ENCODE peak calls at places on chromosomes 5 and 9, in eight cellular contexts. One of them, this sample, is unnamed.

GRCh38 chr5:32501623-32502022 is 57.1 kb upstream of the ZFR start:
- DNase-seq in NCI-H2081: no peak
- DNase-seq in thoracic aorta: no peak
- DNase-seq in NCI-H524: no peak
- DNase-seq in Peyer's patch: no peak
- DNase-seq in NCI-H1105 treated with DMSO at 0.1 percent for 48 hours: no peak
- DNase-seq in cardiac septum: no peak
- DNase-seq in adipocyte: no peak
- DNase-seq in this sample: no peak

GRCh38 chr5:43997647-43998251 is 391.5 kb downstream of the FGF10 start:
- DNase-seq in NCI-H1105 treated with DMSO at 0.1 percent for 48 hours: no peak
- DNase-seq in adipocyte: no peak
- DNase-seq in NCI-H2081: no peak
- DNase-seq in thoracic aorta: no peak
- DNase-seq in cardiac septum: no peak
- DNase-seq in NCI-H524: no peak
- DNase-seq in Peyer's patch: no peak
- DNase-seq in this sample: no peak

GRCh38 chr9:78115073-78115472 is 83.5 kb upstream of the GNAQ start:
- DNase-seq in Peyer's patch: no peak
- DNase-seq in NCI-H2081: no peak
- DNase-seq in adipocyte: no peak
- DNase-seq in cardiac septum: no peak
- DNase-seq in NCI-H1105 treated with DMSO at 0.1 percent for 48 hours: no peak
- DNase-seq in NCI-H524: peak
- DNase-seq in thoracic aorta: no peak
- DNase-seq in this sample: no peak

GRCh38 chr5:147391781-147392180 is 118.1 kb downstream of the DPYSL3 start:
- DNase-seq in NCI-H2081: no peak
- DNase-seq in adipocyte: peak
- DNase-seq in thoracic aorta: peak
- DNase-seq in NCI-H1105 treated with DMSO at 0.1 percent for 48 hours: no peak
- DNase-seq in cardiac septum: no peak
- DNase-seq in NCI-H524: peak
- DNase-seq in Peyer's patch: no peak
- DNase-seq in this sample: peak

GRCh38 chr5:96821260-96821916 is 13.6 kb upstream of the ERAP1 start:
- DNase-seq in NCI-H1105 treated with DMSO at 0.1 percent for 48 hours: no peak
- DNase-seq in NCI-H524: no peak
- DNase-seq in cardiac septum: no peak
- DNase-seq in adipocyte: no peak
- DNase-seq in thoracic aorta: no peak
- DNase-seq in NCI-H2081: no peak
- DNase-seq in Peyer's patch: no peak
- DNase-seq in this sample: no peak

GRCh38 chr5:164188733-164189148 is 683.3 kb downstream of the MAT2B start:
- DNase-seq in thoracic aorta: no peak
- DNase-seq in NCI-H1105 treated with DMSO at 0.1 percent for 48 hours: no peak
- DNase-seq in cardiac septum: no peak
- DNase-seq in NCI-H2081: peak
- DNase-seq in adipocyte: no peak
- DNase-seq in Peyer's patch: no peak
- DNase-seq in NCI-H524: peak
- DNase-seq in this sample: no peak

GRCh38 chr5:5799229-5799628 is 376.8 kb downstream of the ICE1 start:
- DNase-seq in NCI-H2081: no peak
- DNase-seq in NCI-H524: no peak
- DNase-seq in Peyer's patch: no peak
- DNase-seq in cardiac septum: no peak
- DNase-seq in NCI-H1105 treated with DMSO at 0.1 percent for 48 hours: no peak
- DNase-seq in thoracic aorta: no peak
- DNase-seq in adipocyte: no peak
- DNase-seq in this sample: no peak

GRCh38 chr5:135120951-135121350 is 86.9 kb upstream of the PITX1 start:
- DNase-seq in Peyer's patch: peak
- DNase-seq in NCI-H524: no peak
- DNase-seq in adipocyte: no peak
- DNase-seq in thoracic aorta: no peak
- DNase-seq in cardiac septum: no peak
- DNase-seq in NCI-H2081: no peak
- DNase-seq in NCI-H1105 treated with DMSO at 0.1 percent for 48 hours: no peak
- DNase-seq in this sample: no peak

GRCh38 chr5:1176473-1177391 is 24.7 kb upstream of the SLC6A19 start:
- DNase-seq in NCI-H1105 treated with DMSO at 0.1 percent for 48 hours: no peak
- DNase-seq in Peyer's patch: no peak
- DNase-seq in thoracic aorta: no peak
- DNase-seq in adipocyte: no peak
- DNase-seq in cardiac septum: no peak
- DNase-seq in NCI-H2081: no peak
- DNase-seq in NCI-H524: no peak
- DNase-seq in this sample: no peak

GRCh38 chr5:124355928-124356327 is 390.5 kb downstream of the ZNF608 start:
- DNase-seq in Peyer's patch: no peak
- DNase-seq in thoracic aorta: no peak
- DNase-seq in NCI-H2081: no peak
- DNase-seq in cardiac septum: no peak
- DNase-seq in adipocyte: no peak
- DNase-seq in NCI-H1105 treated with DMSO at 0.1 percent for 48 hours: no peak
- DNase-seq in NCI-H524: no peak
- DNase-seq in this sample: no peak

GRCh38 chr5:149435015-149435376 is 55.9 kb upstream of the IL17B start:
- DNase-seq in NCI-H2081: no peak
- DNase-seq in NCI-H524: no peak
- DNase-seq in cardiac septum: no peak
- DNase-seq in adipocyte: no peak
- DNase-seq in Peyer's patch: no peak
- DNase-seq in NCI-H1105 treated with DMSO at 0.1 percent for 48 hours: no peak
- DNase-seq in thoracic aorta: no peak
- DNase-seq in this sample: no peak

GRCh38 chr5:99176186-99176585 is 247.4 kb upstream of the CHD1 start:
- DNase-seq in Peyer's patch: no peak
- DNase-seq in adipocyte: no peak
- DNase-seq in thoracic aorta: no peak
- DNase-seq in cardiac septum: no peak
- DNase-seq in NCI-H1105 treated with DMSO at 0.1 percent for 48 hours: no peak
- DNase-seq in NCI-H2081: no peak
- DNase-seq in NCI-H524: no peak
- DNase-seq in this sample: no peak

GRCh38 chr9:125544988-125545651 is 161.9 kb downstream of the MAPKAP1 start:
- DNase-seq in adipocyte: peak
- DNase-seq in NCI-H2081: no peak
- DNase-seq in Peyer's patch: no peak
- DNase-seq in NCI-H524: no peak
- DNase-seq in NCI-H1105 treated with DMSO at 0.1 percent for 48 hours: peak
- DNase-seq in thoracic aorta: no peak
- DNase-seq in cardiac septum: no peak
- DNase-seq in this sample: peak

GRCh38 chr9:124196814-124197176 is 61.0 kb upstream of the NEK6 start:
- DNase-seq in NCI-H524: no peak
- DNase-seq in thoracic aorta: no peak
- DNase-seq in Peyer's patch: no peak
- DNase-seq in adipocyte: no peak
- DNase-seq in cardiac septum: no peak
- DNase-seq in NCI-H2081: no peak
- DNase-seq in NCI-H1105 treated with DMSO at 0.1 percent for 48 hours: no peak
- DNase-seq in this sample: no peak

GRCh38 chr5:173271371-173271770 is 36.4 kb upstream of the NKX2-5 start:
- DNase-seq in NCI-H524: no peak
- DNase-seq in cardiac septum: no peak
- DNase-seq in adipocyte: no peak
- DNase-seq in thoracic aorta: no peak
- DNase-seq in Peyer's patch: no peak
- DNase-seq in NCI-H2081: no peak
- DNase-seq in NCI-H1105 treated with DMSO at 0.1 percent for 48 hours: no peak
- DNase-seq in this sample: no peak

GRCh38 chr5:17340816-17341215 is 123.4 kb downstream of the BASP1 start:
- DNase-seq in adipocyte: peak
- DNase-seq in NCI-H1105 treated with DMSO at 0.1 percent for 48 hours: no peak
- DNase-seq in NCI-H524: no peak
- DNase-seq in cardiac septum: no peak
- DNase-seq in thoracic aorta: no peak
- DNase-seq in NCI-H2081: no peak
- DNase-seq in Peyer's patch: no peak
- DNase-seq in this sample: no peak

GRCh38 chr5:127671218-127671617 is 22.3 kb downstream of the CTXN3 start:
- DNase-seq in NCI-H1105 treated with DMSO at 0.1 percent for 48 hours: no peak
- DNase-seq in adipocyte: no peak
- DNase-seq in NCI-H524: no peak
- DNase-seq in Peyer's patch: no peak
- DNase-seq in cardiac septum: no peak
- DNase-seq in NCI-H2081: no peak
- DNase-seq in thoracic aorta: no peak
- DNase-seq in this sample: no peak

GRCh38 chr5:181194489-181195248 is 10.3 kb downstream of the TRIM7 start:
- DNase-seq in NCI-H2081: no peak
- DNase-seq in Peyer's patch: no peak
- DNase-seq in NCI-H524: no peak
- DNase-seq in NCI-H1105 treated with DMSO at 0.1 percent for 48 hours: no peak
- DNase-seq in thoracic aorta: no peak
- DNase-seq in adipocyte: no peak
- DNase-seq in cardiac septum: no peak
- DNase-seq in this sample: no peak

This sample was measured in NCI-H446 treated with DMSO at 0.1 percent for 48 hours.